ENCODE peak calls at places on chromosomes 3 and 15, in six cellular contexts. One of them, this sample, is unnamed.
A peak's percentile ranks its signal among the peaks of the same experiment; 100 is the strongest.

GRCh38 chr3:27905625-27906024 is 183.5 kb upstream of the EOMES start:
- DNase-seq in stimulated activated CD4-positive, alpha-beta T cell treated with anti-CD3 and anti-CD28 coated beads, Interleukin-12 subunit alpha, Interleukin-12 subunit beta, amount 100 ng/mL, for 4 hours: no peak
- DNase-seq in CD4-positive, alpha-beta T cell: no peak
- DNase-seq in adrenal gland: no peak
- DNase-seq in HTR-8/SVneo: no peak
- DNase-seq in myocyte: no peak
- DNase-seq in this sample: no peak

GRCh38 chr3:72657666-72658065 is 190.6 kb downstream of the SHQ1 start:
- DNase-seq in stimulated activated CD4-positive, alpha-beta T cell treated with anti-CD3 and anti-CD28 coated beads, Interleukin-12 subunit alpha, Interleukin-12 subunit beta, amount 100 ng/mL, for 4 hours: peak; percentile 16
- DNase-seq in CD4-positive, alpha-beta T cell: peak; percentile 17
- DNase-seq in adrenal gland: no peak
- DNase-seq in HTR-8/SVneo: no peak
- DNase-seq in myocyte: peak; percentile 62
- DNase-seq in this sample: peak; percentile 29

GRCh38 chr3:143333367-143333766 is 213.8 kb downstream of the CHST2 start:
- DNase-seq in stimulated activated CD4-positive, alpha-beta T cell treated with anti-CD3 and anti-CD28 coated beads, Interleukin-12 subunit alpha, Interleukin-12 subunit beta, amount 100 ng/mL, for 4 hours: no peak
- DNase-seq in CD4-positive, alpha-beta T cell: no peak
- DNase-seq in adrenal gland: no peak
- DNase-seq in HTR-8/SVneo: no peak
- DNase-seq in myocyte: no peak
- DNase-seq in this sample: no peak

GRCh38 chr3:167094632-167095031 is 285.5 kb downstream of the ZBBX start:
- DNase-seq in stimulated activated CD4-positive, alpha-beta T cell treated with anti-CD3 and anti-CD28 coated beads, Interleukin-12 subunit alpha, Interleukin-12 subunit beta, amount 100 ng/mL, for 4 hours: no peak
- DNase-seq in CD4-positive, alpha-beta T cell: no peak
- DNase-seq in adrenal gland: no peak
- DNase-seq in HTR-8/SVneo: no peak
- DNase-seq in myocyte: no peak
- DNase-seq in this sample: no peak

GRCh38 chr3:114308830-114309229 is 15.0 kb downstream of the TIGIT start:
- DNase-seq in stimulated activated CD4-positive, alpha-beta T cell treated with anti-CD3 and anti-CD28 coated beads, Interleukin-12 subunit alpha, Interleukin-12 subunit beta, amount 100 ng/mL, for 4 hours: peak; percentile 45
- DNase-seq in CD4-positive, alpha-beta T cell: peak; percentile 40
- DNase-seq in adrenal gland: no peak
- DNase-seq in HTR-8/SVneo: no peak
- DNase-seq in myocyte: no peak
- DNase-seq in this sample: peak; percentile 63

GRCh38 chr15:61857169-61857829 is 202.9 kb downstream of the VPS13C start:
- DNase-seq in stimulated activated CD4-positive, alpha-beta T cell treated with anti-CD3 and anti-CD28 coated beads, Interleukin-12 subunit alpha, Interleukin-12 subunit beta, amount 100 ng/mL, for 4 hours: no peak
- DNase-seq in CD4-positive, alpha-beta T cell: no peak
- DNase-seq in adrenal gland: no peak
- DNase-seq in HTR-8/SVneo: no peak
- DNase-seq in myocyte: no peak
- DNase-seq in this sample: no peak

GRCh38 chr3:137669519-137670060 is 94.5 kb upstream of the SOX14 start:
- DNase-seq in stimulated activated CD4-positive, alpha-beta T cell treated with anti-CD3 and anti-CD28 coated beads, Interleukin-12 subunit alpha, Interleukin-12 subunit beta, amount 100 ng/mL, for 4 hours: no peak
- DNase-seq in CD4-positive, alpha-beta T cell: no peak
- DNase-seq in adrenal gland: no peak
- DNase-seq in HTR-8/SVneo: no peak
- DNase-seq in myocyte: no peak
- DNase-seq in this sample: no peak

GRCh38 chr3:27877122-27878011 is 155.2 kb upstream of the EOMES start:
- DNase-seq in stimulated activated CD4-positive, alpha-beta T cell treated with anti-CD3 and anti-CD28 coated beads, Interleukin-12 subunit alpha, Interleukin-12 subunit beta, amount 100 ng/mL, for 4 hours: no peak
- DNase-seq in CD4-positive, alpha-beta T cell: no peak
- DNase-seq in adrenal gland: peak; percentile 34
- DNase-seq in HTR-8/SVneo: no peak
- DNase-seq in myocyte: peak; percentile 3
- DNase-seq in this sample: no peak

GRCh38 chr3:23685484-23686258 is 120.1 kb upstream of the UBE2E1 start:
- DNase-seq in stimulated activated CD4-positive, alpha-beta T cell treated with anti-CD3 and anti-CD28 coated beads, Interleukin-12 subunit alpha, Interleukin-12 subunit beta, amount 100 ng/mL, for 4 hours: no peak
- DNase-seq in CD4-positive, alpha-beta T cell: no peak
- DNase-seq in adrenal gland: peak; percentile 94
- DNase-seq in HTR-8/SVneo: peak; percentile 88
- DNase-seq in myocyte: peak; percentile 100
- DNase-seq in this sample: no peak

GRCh38 chr3:149473991-149474819 is at the start of gene TM4SF4:
- DNase-seq in stimulated activated CD4-positive, alpha-beta T cell treated with anti-CD3 and anti-CD28 coated beads, Interleukin-12 subunit alpha, Interleukin-12 subunit beta, amount 100 ng/mL, for 4 hours: no peak
- DNase-seq in CD4-positive, alpha-beta T cell: no peak
- DNase-seq in adrenal gland: no peak
- DNase-seq in HTR-8/SVneo: no peak
- DNase-seq in myocyte: no peak
- DNase-seq in this sample: no peak

GRCh38 chr3:56314842-56315241 is 153.4 kb downstream of the ERC2 start:
- DNase-seq in stimulated activated CD4-positive, alpha-beta T cell treated with anti-CD3 and anti-CD28 coated beads, Interleukin-12 subunit alpha, Interleukin-12 subunit beta, amount 100 ng/mL, for 4 hours: no peak
- DNase-seq in CD4-positive, alpha-beta T cell: no peak
- DNase-seq in adrenal gland: no peak
- DNase-seq in HTR-8/SVneo: no peak
- DNase-seq in myocyte: peak; percentile 97
- DNase-seq in this sample: no peak

GRCh38 chr3:21942328-21942727 is 191.3 kb upstream of the ZNF385D start:
- DNase-seq in stimulated activated CD4-positive, alpha-beta T cell treated with anti-CD3 and anti-CD28 coated beads, Interleukin-12 subunit alpha, Interleukin-12 subunit beta, amount 100 ng/mL, for 4 hours: no peak
- DNase-seq in CD4-positive, alpha-beta T cell: no peak
- DNase-seq in adrenal gland: no peak
- DNase-seq in HTR-8/SVneo: peak; percentile 34
- DNase-seq in myocyte: peak; percentile 85
- DNase-seq in this sample: no peak

GRCh38 chr3:57942366-57942765 is 65.9 kb upstream of the FLNB start:
- DNase-seq in stimulated activated CD4-positive, alpha-beta T cell treated with anti-CD3 and anti-CD28 coated beads, Interleukin-12 subunit alpha, Interleukin-12 subunit beta, amount 100 ng/mL, for 4 hours: no peak
- DNase-seq in CD4-positive, alpha-beta T cell: no peak
- DNase-seq in adrenal gland: no peak
- DNase-seq in HTR-8/SVneo: no peak
- DNase-seq in myocyte: no peak
- DNase-seq in this sample: no peak

GRCh38 chr3:194281766-194282165 is 69.4 kb downstream of the CPN2 start:
- DNase-seq in stimulated activated CD4-positive, alpha-beta T cell treated with anti-CD3 and anti-CD28 coated beads, Interleukin-12 subunit alpha, Interleukin-12 subunit beta, amount 100 ng/mL, for 4 hours: no peak
- DNase-seq in CD4-positive, alpha-beta T cell: no peak
- DNase-seq in adrenal gland: no peak
- DNase-seq in HTR-8/SVneo: no peak
- DNase-seq in myocyte: no peak
- DNase-seq in this sample: no peak

GRCh38 chr3:88005066-88005465 is 53.7 kb downstream of the CGGBP1 start:
- DNase-seq in stimulated activated CD4-positive, alpha-beta T cell treated with anti-CD3 and anti-CD28 coated beads, Interleukin-12 subunit alpha, Interleukin-12 subunit beta, amount 100 ng/mL, for 4 hours: no peak
- DNase-seq in CD4-positive, alpha-beta T cell: no peak
- DNase-seq in adrenal gland: no peak
- DNase-seq in HTR-8/SVneo: peak; percentile 25
- DNase-seq in myocyte: peak; percentile 56
- DNase-seq in this sample: no peak

GRCh38 chr15:69265347-69265955 is 33.3 kb upstream of the PAQR5 start:
- DNase-seq in stimulated activated CD4-positive, alpha-beta T cell treated with anti-CD3 and anti-CD28 coated beads, Interleukin-12 subunit alpha, Interleukin-12 subunit beta, amount 100 ng/mL, for 4 hours: no peak
- DNase-seq in CD4-positive, alpha-beta T cell: no peak
- DNase-seq in adrenal gland: no peak
- DNase-seq in HTR-8/SVneo: peak; percentile 30
- DNase-seq in myocyte: peak; percentile 59
- DNase-seq in this sample: no peak

GRCh38 chr3:184761976-184762375 is 50.0 kb upstream of the VPS8 start:
- DNase-seq in stimulated activated CD4-positive, alpha-beta T cell treated with anti-CD3 and anti-CD28 coated beads, Interleukin-12 subunit alpha, Interleukin-12 subunit beta, amount 100 ng/mL, for 4 hours: no peak
- DNase-seq in CD4-positive, alpha-beta T cell: no peak
- DNase-seq in adrenal gland: no peak
- DNase-seq in HTR-8/SVneo: no peak
- DNase-seq in myocyte: no peak
- DNase-seq in this sample: no peak

GRCh38 chr15:33282226-33283020 is 28.3 kb upstream of the RYR3 start:
- DNase-seq in stimulated activated CD4-positive, alpha-beta T cell treated with anti-CD3 and anti-CD28 coated beads, Interleukin-12 subunit alpha, Interleukin-12 subunit beta, amount 100 ng/mL, for 4 hours: no peak
- DNase-seq in CD4-positive, alpha-beta T cell: no peak
- DNase-seq in adrenal gland: no peak
- DNase-seq in HTR-8/SVneo: no peak
- DNase-seq in myocyte: no peak
- DNase-seq in this sample: no peak

GRCh38 chr3:33063651-33064051 is 33.3 kb downstream of the GLB1 start:
- DNase-seq in stimulated activated CD4-positive, alpha-beta T cell treated with anti-CD3 and anti-CD28 coated beads, Interleukin-12 subunit alpha, Interleukin-12 subunit beta, amount 100 ng/mL, for 4 hours: peak; percentile 50
- DNase-seq in CD4-positive, alpha-beta T cell: peak; percentile 47
- DNase-seq in adrenal gland: peak; percentile 26
- DNase-seq in HTR-8/SVneo: no peak
- DNase-seq in myocyte: no peak
- DNase-seq in this sample: no peak

This sample was measured in T follicular helper cell.